ENCODE peak calls at places on chromosomes 12 and 14, in eight cellular contexts. U is progenitor cell of endocrine pancreas; P is heart left ventricle; O is CD8-positive, alpha-beta T cell; J is gastrocnemius medialis; B is activated B cell treated with CpG ODN at 0.5 μM for 24 hours; R is adrenal gland; D is AG09319. G is an unnamed sample.
A peak's percentile ranks its signal among the peaks of the same experiment; 100 is the strongest.

GRCh38 chr14:74913986-74914573 is 9.0 kb downstream of the RPS6KL1 start:
- DNase-seq in R (peak; percentile 74), U (peak; percentile 40), J (peak; percentile 69), D (peak; percentile 56), O (no peak), B (no peak), P (no peak), G (peak; percentile 87)

GRCh38 chr14:94322648-94323570 is at the start of gene SERPINA6:
- DNase-seq in B (no peak), J (no peak), P (no peak), R (no peak), U (no peak), D (no peak), O (no peak), G (no peak)

GRCh38 chr14:102659797-102660196 is 67.3 kb downstream of the RCOR1 start:
- DNase-seq in U (no peak), J (no peak), O (no peak), P (no peak), D (no peak), B (no peak), R (no peak), G (no peak)

GRCh38 chr14:76056128-76056527 is 70.6 kb downstream of the IFT43 start:
- DNase-seq in P (no peak), J (no peak), O (no peak), B (no peak), R (no peak), D (no peak), U (no peak), G (no peak)

GRCh38 chr12:59452259-59452658 is 143.6 kb upstream of the SLC16A7 start:
- DNase-seq in R (no peak), O (no peak), B (no peak), U (no peak), P (no peak), D (peak; percentile 38), J (no peak), G (no peak)

GRCh38 chr14:53596845-53597525 is 359.6 kb downstream of the BMP4 start:
- DNase-seq in U (no peak), B (no peak), O (no peak), D (no peak), J (no peak), P (no peak), R (no peak), G (no peak)

GRCh38 chr14:74922752-74923401 is at the start of gene RPS6KL1:
- DNase-seq in J (peak; percentile 81), O (peak; percentile 66), U (peak; percentile 60), R (peak; percentile 84), D (no peak), P (peak; percentile 90), B (peak; percentile 59), G (peak; percentile 93)

GRCh38 chr14:28875937-28876910 is 109.6 kb downstream of the FOXG1 start:
- DNase-seq in P (no peak), B (no peak), J (no peak), D (no peak), R (no peak), U (no peak), O (no peak), G (no peak)

GRCh38 chr14:69270795-69271708 is 11.1 kb downstream of the GALNT16 start:
- DNase-seq in B (no peak), U (no peak), O (no peak), J (no peak), P (peak; percentile 74), D (no peak), R (peak; percentile 45), G (no peak)

GRCh38 chr12:16324772-16325171 is 22.7 kb upstream of the MGST1 start:
- DNase-seq in B (no peak), U (no peak), J (no peak), D (no peak), R (no peak), P (no peak), O (no peak), G (no peak)

GRCh38 chr12:8951744-8952143 is 2.3 kb upstream of the M6PR start:
- DNase-seq in P (no peak), B (no peak), R (no peak), D (no peak), O (peak; percentile 29), U (no peak), J (no peak), G (no peak)

GRCh38 chr14:85883971-85884370 is 354.0 kb downstream of the FLRT2 start:
- DNase-seq in R (no peak), O (no peak), D (no peak), B (no peak), P (no peak), J (no peak), U (no peak), G (no peak)

GRCh38 chr12:114658002-114658441 is 26.0 kb downstream of the TBX3 start:
- DNase-seq in D (no peak), O (no peak), U (no peak), P (no peak), R (no peak), J (no peak), B (no peak), G (no peak)

GRCh38 chr12:114659084-114659483 is 24.9 kb downstream of the TBX3 start:
- DNase-seq in B (no peak), O (no peak), J (no peak), R (no peak), D (no peak), P (no peak), U (no peak), G (no peak)

GRCh38 chr12:114656906-114657596 is 26.9 kb downstream of the TBX3 start:
- DNase-seq in U (no peak), O (no peak), D (no peak), J (no peak), P (no peak), R (no peak), B (no peak), G (no peak)

GRCh38 chr12:114657597-114657920 is 26.4 kb downstream of the TBX3 start:
- DNase-seq in R (no peak), D (no peak), J (no peak), U (no peak), O (no peak), B (no peak), P (no peak), G (no peak)

DNA sequence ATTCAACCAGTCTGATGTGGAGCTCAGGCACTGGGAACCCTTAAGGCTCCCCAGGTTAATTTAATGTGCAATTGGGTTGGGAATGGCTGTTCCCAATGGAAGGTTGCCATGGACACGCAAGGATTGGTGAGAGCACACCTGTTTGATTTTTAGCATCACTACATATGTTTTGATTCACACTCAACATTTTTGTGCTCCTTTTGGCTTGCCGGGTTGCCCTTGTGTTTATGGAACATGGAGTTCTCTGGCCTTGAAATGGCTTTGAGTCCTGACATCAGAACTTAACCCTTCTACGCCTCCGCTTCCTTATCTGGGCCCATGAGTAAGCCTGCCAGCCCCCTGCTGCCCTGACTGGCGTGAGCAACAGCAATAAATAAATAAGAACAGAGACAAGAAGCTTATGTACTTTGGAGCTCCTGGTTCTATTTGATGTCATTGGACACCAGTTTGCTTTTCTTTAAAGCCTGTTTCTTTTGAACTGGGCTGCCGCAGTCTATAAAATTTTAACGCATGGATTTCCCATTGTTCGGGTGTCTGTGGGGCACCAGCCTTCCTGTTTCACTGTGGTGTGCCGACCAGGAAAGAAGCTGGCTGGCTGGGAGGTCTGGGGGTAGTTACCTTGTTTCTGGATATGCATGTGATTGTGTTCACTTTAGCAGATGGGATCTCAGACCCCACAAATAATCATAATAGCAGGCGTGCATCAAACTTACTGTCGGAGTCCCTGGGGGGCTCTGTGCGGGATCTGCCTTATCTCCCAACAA is 27.9 kb downstream of the TBX3 start:
- DNase-seq in R (peak; percentile 84), J (no peak), O (no peak), D (no peak), P (no peak), B (no peak), U (no peak), G (no peak)
- TF ChIP-seq CTCF in R (no peak), J (no peak), O (no peak), D (no peak), P (no peak), B (no peak), U (no peak), G (no peak)

GRCh38 chr12:115630133-115630532 is 647.4 kb downstream of the MED13L start:
- DNase-seq in D (no peak), P (no peak), U (no peak), R (peak; percentile 20), O (no peak), B (no peak), J (no peak), G (no peak)

GRCh38 chr12:115636546-115636945 is 640.9 kb downstream of the MED13L start:
- DNase-seq in R (no peak), D (no peak), U (no peak), J (no peak), O (no peak), P (no peak), B (no peak), G (no peak)

GRCh38 chr12:115632323-115632722 is 645.2 kb downstream of the MED13L start:
- DNase-seq in J (no peak), U (no peak), B (no peak), O (no peak), R (no peak), D (no peak), P (no peak), G (no peak)
- TF ChIP-seq CTCF in J (peak; percentile 11), U (peak; percentile 47), B (no peak), O (no peak), R (no peak), D (no peak), P (peak; percentile 42), G (no peak)

GRCh38 chr12:52952082-52952801 is 3.3 kb downstream of the KRT18 start:
- DNase-seq in P (no peak), J (no peak), U (no peak), D (no peak), R (peak; percentile 87), O (no peak), B (no peak), G (no peak)
- TF ChIP-seq CTCF in P (no peak), J (no peak), U (peak; percentile 45), D (no peak), R (no peak), O (no peak), B (no peak), G (no peak)

GRCh38 chr14:44657153-44657552 is 150.1 kb upstream of the FSCB start:
- DNase-seq in R (no peak), J (no peak), D (no peak), B (no peak), O (no peak), P (no peak), U (no peak), G (no peak)

GRCh38 chr14:44662250-44662891 is 155.3 kb upstream of the FSCB start:
- DNase-seq in O (no peak), U (no peak), P (no peak), J (no peak), B (no peak), R (no peak), D (no peak), G (no peak)

GRCh38 chr14:44657688-44658388 is 150.8 kb upstream of the FSCB start:
- DNase-seq in U (no peak), P (no peak), R (no peak), D (no peak), B (no peak), O (no peak), J (no peak), G (no peak)

GRCh38 chr14:44652640-44653039 is 145.6 kb upstream of the FSCB start:
- DNase-seq in R (no peak), D (no peak), J (no peak), U (no peak), P (no peak), O (no peak), B (no peak), G (no peak)

DNA sequence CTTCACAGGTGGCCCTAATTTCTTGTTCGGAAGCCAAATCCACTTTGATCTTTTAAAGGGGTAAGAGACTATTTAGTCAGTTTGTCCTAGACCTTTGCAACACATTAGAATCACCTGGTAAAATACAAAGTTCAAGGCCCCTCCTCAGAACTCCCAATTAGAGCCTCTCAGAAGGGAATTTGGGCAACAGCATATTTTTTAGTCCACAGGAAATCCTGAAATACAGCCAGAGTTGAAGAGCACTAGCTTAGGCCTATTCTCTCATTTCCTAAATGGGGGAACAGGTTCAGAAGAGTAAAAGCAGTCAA is 151.3 kb upstream of the FSCB start:
- DNase-seq in P (no peak), R (no peak), U (no peak), O (no peak), D (no peak), J (no peak), B (no peak), G (no peak)
- TF ChIP-seq CTCF in P (no peak), R (no peak), U (no peak), O (no peak), D (no peak), J (no peak), B (no peak), G (no peak)

G was measured in ascending aorta.